ENCODE peak calls at places on chromosomes 5 and 9, in nine cellular contexts. D is PC-3, B is neural progenitor cell, Q is MM.1S, E is OCI-LY7, T is GM23338, N is HCT116, H is hepatocyte, X is SK-N-SH. Z is an unnamed sample.
A peak's percentile ranks its signal among the peaks of the same experiment; 100 is the strongest.

GRCh38 chr5:58924306-58924705 is 341.4 kb downstream of the RAB3C start:
- DNase-seq in Q (no peak), E (no peak), N (no peak), H (no peak), B (peak; percentile 49), D (no peak), T (no peak), X (no peak), Z (peak; percentile 13)

GRCh38 chr9:98999152-98999525 is 55.4 kb downstream of the COL15A1 start:
- DNase-seq in Q (no peak), T (no peak), B (no peak), X (no peak), E (no peak), H (no peak), D (no peak), N (no peak), Z (no peak)

GRCh38 chr5:146703499-146703898 is 175.1 kb downstream of the PPP2R2B start:
- DNase-seq in H (no peak), Q (no peak), B (no peak), X (no peak), N (no peak), D (no peak), E (no peak), T (no peak), Z (peak; percentile 17)

GRCh38 chr5:131262953-131263541 is 806 bp upstream of the CDC42SE2 start:
- DNase-seq in Q (peak; percentile 62), B (no peak), H (no peak), N (no peak), T (peak; percentile 18), X (peak; percentile 17), E (peak; percentile 58), D (peak; percentile 34), Z (peak; percentile 40)

GRCh38 chr5:154603978-154604679 is 126.1 kb upstream of the HAND1 start:
- DNase-seq in B (peak; percentile 40), D (peak; percentile 20), N (no peak), T (peak; percentile 56), X (peak; percentile 91), Q (no peak), E (no peak), H (peak; percentile 73), Z (peak; percentile 59)

GRCh38 chr9:6955251-6955921 is 197.6 kb downstream of the KDM4C start:
- DNase-seq in B (peak; percentile 67), E (peak; percentile 19), X (no peak), N (no peak), H (peak; percentile 14), T (peak; percentile 19), Q (no peak), D (no peak), Z (peak; percentile 60)

GRCh38 chr5:171494452-171495121 is 75.1 kb downstream of the FGF18 start:
- DNase-seq in D (peak; percentile 64), X (peak; percentile 86), B (peak; percentile 77), N (peak; percentile 52), E (no peak), T (peak; percentile 68), Q (no peak), H (peak; percentile 73), Z (peak; percentile 80)

GRCh38 chr5:58800410-58800809 is 217.5 kb downstream of the RAB3C start:
- DNase-seq in B (no peak), E (no peak), D (no peak), T (no peak), X (no peak), H (no peak), Q (no peak), N (no peak), Z (no peak)

GRCh38 chr5:17992296-17992695 is 358.0 kb downstream of the TAF11L14 start:
- DNase-seq in B (no peak), H (no peak), X (no peak), Q (no peak), D (no peak), E (no peak), N (no peak), T (no peak), Z (no peak)

GRCh38 chr5:173789031-173789920 is 98.9 kb upstream of the CPEB4 start:
- DNase-seq in Q (no peak), N (peak; percentile 41), B (no peak), D (peak; percentile 87), H (peak; percentile 35), T (no peak), E (peak; percentile 31), X (no peak), Z (peak; percentile 92)

GRCh38 chr9:35937227-35937626 is 20.7 kb downstream of the OR2S2 start:
- DNase-seq in T (no peak), Q (no peak), E (peak; percentile 44), H (no peak), D (no peak), B (no peak), X (no peak), N (no peak), Z (no peak)

GRCh38 chr9:131613346-131613745 is 68.0 kb downstream of the PRRT1B start:
- DNase-seq in Q (no peak), E (no peak), B (no peak), D (no peak), X (no peak), T (no peak), H (no peak), N (no peak), Z (no peak)

GRCh38 chr9:35605336-35606137 is 475 bp downstream of the TESK1 start:
- DNase-seq in N (no peak), X (peak; percentile 88), H (peak; percentile 52), B (peak; percentile 59), E (peak; percentile 46), T (peak; percentile 52), Q (peak; percentile 21), D (no peak), Z (peak; percentile 49)

GRCh38 chr5:112975721-112976431 is 722 bp upstream of the DCP2 start:
- DNase-seq in N (no peak), D (no peak), B (no peak), Q (no peak), H (no peak), X (no peak), T (no peak), E (peak; percentile 10), Z (no peak)

DNA sequence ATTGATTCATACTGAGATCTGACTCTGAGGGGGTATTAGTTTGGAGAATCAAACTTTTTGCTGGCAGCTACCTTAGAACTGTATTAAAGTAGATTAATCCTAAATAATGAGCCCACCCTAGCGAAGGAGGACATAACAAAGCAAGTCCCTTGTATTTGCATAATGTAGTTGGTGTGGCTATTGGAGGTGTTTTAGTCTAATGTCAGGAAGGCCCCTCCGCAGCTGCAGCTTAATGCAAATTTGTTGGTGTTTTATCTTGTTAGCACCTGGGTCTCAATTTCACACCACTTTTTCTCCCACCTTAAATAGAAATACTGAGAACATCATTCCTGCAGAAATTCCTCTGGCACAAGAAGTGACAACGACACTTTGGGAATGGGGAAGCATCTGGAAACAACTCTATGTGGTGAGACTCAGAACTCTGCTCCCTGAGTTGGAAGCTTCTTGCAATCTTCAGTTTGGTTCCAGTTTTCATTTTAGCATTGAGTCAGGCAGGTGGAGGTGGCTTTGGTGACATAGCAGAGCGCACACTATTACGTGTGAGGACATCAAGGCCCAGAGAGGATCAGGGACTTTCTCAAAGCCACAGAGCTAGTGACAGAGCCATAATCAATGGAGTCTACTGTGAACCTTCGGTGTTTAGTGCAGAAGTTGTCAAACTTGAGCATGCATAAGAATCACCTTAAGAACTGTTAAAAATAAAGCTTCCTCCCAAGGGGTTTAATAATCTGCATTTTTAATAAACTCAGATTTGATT is 33.9 kb downstream of the DOCK2 start:
- DNase-seq in X (no peak), E (no peak), N (no peak), Q (no peak), D (no peak), B (no peak), H (no peak), T (no peak), Z (no peak)
- H3K36me3 ChIP-seq in X (no peaks in the 10 kb centered on the region), E (peaks cover 74% of the 10 kb centered on the region), N (no peaks in the 10 kb centered on the region), Q (peaks cover 7% of the 10 kb centered on the region), D (no peaks in the 10 kb centered on the region), B (no peaks in the 10 kb centered on the region), H (no peaks in the 10 kb centered on the region), T (no peaks in the 10 kb centered on the region), Z (no peaks in the 10 kb centered on the region)

GRCh38 chr5:161600156-161600555 is 53.6 kb upstream of the GABRB2 start:
- DNase-seq in B (peak; percentile 69), D (no peak), H (no peak), Q (no peak), T (peak; percentile 3), E (no peak), N (no peak), X (no peak), Z (no peak)
- TF ChIP-seq EZH2phosphoT487 in B (no peak), D (no peak), H (no peak), Q (no peak), T (no peak), E (no peak), N (no peak), X (no peak), Z (no peak)

GRCh38 chr5:68224561-68225187 is 9.1 kb downstream of the PIK3R1 start:
- DNase-seq in B (no peak), E (no peak), X (no peak), T (no peak), N (no peak), H (peak; percentile 26), D (no peak), Q (no peak), Z (peak; percentile 71)
- H2AFZ ChIP-seq in B (no peak overlapping the region), E (no peak overlapping the region), X (no peak overlapping the region), T (no peak overlapping the region), N (no peak overlapping the region), H (no peak overlapping the region), D (no peak overlapping the region), Q (no peak overlapping the region), Z (peak overlapping the region; percentile 58)

GRCh38 chr9:136509549-136509948 is 26.7 kb upstream of the SEC16A start:
- DNase-seq in H (no peak), Q (no peak), N (no peak), T (no peak), D (no peak), X (no peak), B (no peak), E (no peak), Z (no peak)

GRCh38 chr9:136512651-136513066 is 29.8 kb upstream of the SEC16A start:
- DNase-seq in T (peak; percentile 39), H (no peak), X (peak; percentile 89), N (no peak), Q (no peak), B (no peak), E (peak; percentile 33), D (no peak), Z (peak; percentile 34)

GRCh38 chr9:136511670-136512592 is 29.1 kb upstream of the SEC16A start:
- DNase-seq in B (no peak), H (no peak), X (no peak), T (no peak), N (no peak), Q (no peak), D (no peak), E (no peak), Z (no peak)

GRCh38 chr9:136510561-136510960 is 27.7 kb upstream of the SEC16A start:
- DNase-seq in D (no peak), E (no peak), T (no peak), X (no peak), Q (no peak), N (no peak), H (no peak), B (no peak), Z (no peak)

DNA sequence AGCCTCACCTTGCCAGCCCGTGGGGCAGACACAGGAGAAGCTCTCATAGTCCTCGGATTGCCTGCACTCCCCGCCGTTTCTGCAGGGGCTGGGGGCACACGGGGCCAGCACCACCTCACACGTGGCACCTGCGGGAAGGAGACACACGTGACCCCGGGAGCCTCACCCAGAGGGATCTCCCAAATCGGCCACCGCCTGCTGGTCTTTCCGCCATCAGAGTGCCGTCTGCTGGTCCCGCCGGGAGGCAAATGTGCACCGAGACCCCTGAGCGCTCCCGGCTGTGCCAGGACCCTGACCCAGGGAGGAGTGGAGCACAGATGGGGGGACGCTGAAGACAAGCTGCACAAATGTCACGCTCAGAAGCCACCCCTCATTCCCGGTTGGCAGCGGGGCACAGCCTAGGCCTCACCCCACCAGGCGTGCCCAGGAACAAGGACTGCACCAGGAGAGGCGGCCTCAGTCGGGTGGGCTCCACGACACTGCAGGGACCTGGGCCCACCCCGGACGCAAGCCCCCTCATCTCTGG is 28.4 kb upstream of the SEC16A start:
- DNase-seq in B (no peak), D (no peak), N (no peak), X (no peak), E (no peak), T (no peak), H (no peak), Q (no peak), Z (no peak)
- H3K36me3 ChIP-seq in B (no peaks in the 10 kb centered on the region), D (peaks cover 2% of the 10 kb centered on the region), N (peaks cover 12% of the 10 kb centered on the region), X (peaks cover 6% of the 10 kb centered on the region), E (peaks cover 46% of the 10 kb centered on the region), T (peaks cover 12% of the 10 kb centered on the region), H (no peaks in the 10 kb centered on the region), Q (no peaks in the 10 kb centered on the region), Z (no peaks in the 10 kb centered on the region)

Z was measured in GM23248.